ENCODE peak calls at places on chromosomes 12 and 14, in nine cellular contexts. V is uterus, U is suprapubic skin, G is esophagus squamous epithelium, F is stomach, A is HCT116, I is GM12878, X is heart left ventricle, D is tibial nerve. R is an unnamed sample.

GRCh38 chr14:27605298-27605697 is 1007.5 kb upstream of the NOVA1 start:
- DNase-seq in V (no peak), G (no peak), U (no peak), A (no peak), I (no peak), X (no peak), D (no peak), F (no peak), R (no peak)

GRCh38 chr12:13229504-13229903 is 33.0 kb downstream of the EMP1 start:
- DNase-seq in V (no peak), G (no peak), A (no peak), D (no peak), F (no peak), X (no peak), I (no peak), U (no peak), R (no peak)

GRCh38 chr12:62878211-62878610 is 56.7 kb downstream of the PPM1H start:
- DNase-seq in G (no peak), D (no peak), U (no peak), X (no peak), F (no peak), A (no peak), I (no peak), V (no peak), R (no peak)

GRCh38 chr14:100155049-100155621 is 4.3 kb downstream of the DEGS2 start:
- DNase-seq in D (no peak), F (no peak), X (no peak), U (no peak), V (no peak), A (peak), I (no peak), G (no peak), R (no peak)

GRCh38 chr12:40559865-40560264 is 132.4 kb upstream of the CNTN1 start:
- DNase-seq in A (no peak), D (no peak), F (no peak), G (no peak), X (no peak), U (no peak), I (peak), V (no peak), R (no peak)

GRCh38 chr12:76964784-76965571 is 86.2 kb upstream of the CSRP2 start:
- DNase-seq in A (no peak), G (no peak), D (no peak), I (no peak), X (no peak), V (no peak), F (no peak), U (no peak), R (no peak)

GRCh38 chr12:67645571-67645970 is 3.0 kb upstream of the DYRK2 start:
- DNase-seq in U (no peak), I (no peak), G (no peak), V (no peak), A (no peak), D (no peak), F (no peak), X (no peak), R (no peak)

GRCh38 chr12:65511134-65511912 is 232.8 kb downstream of the MSRB3 start:
- DNase-seq in G (no peak), F (no peak), U (no peak), I (no peak), X (peak), A (no peak), V (peak), D (no peak), R (peak)

GRCh38 chr12:130286741-130287140 is 50.9 kb upstream of the PIWIL1 start:
- DNase-seq in V (no peak), F (no peak), D (no peak), U (no peak), X (no peak), G (no peak), I (no peak), A (no peak), R (no peak)

GRCh38 chr14:23695220-23695999 is 59.2 kb downstream of the DHRS2 start:
- DNase-seq in U (no peak), V (no peak), A (no peak), F (peak), G (no peak), I (no peak), X (no peak), D (peak), R (peak)

GRCh38 chr14:21825147-21825743 is 151.6 kb upstream of the OR4E1 start:
- DNase-seq in D (no peak), V (no peak), F (no peak), U (no peak), I (no peak), X (no peak), G (no peak), A (peak), R (no peak)

GRCh38 chr14:21106191-21106505 is 5.3 kb downstream of the TMEM253 start:
- DNase-seq in F (no peak), I (no peak), U (no peak), V (no peak), X (no peak), D (no peak), G (no peak), A (no peak), R (no peak)

GRCh38 chr12:80627773-80628172 is 79.7 kb upstream of the MYF6 start:
- DNase-seq in X (no peak), A (no peak), U (no peak), V (no peak), F (no peak), G (no peak), D (no peak), I (no peak), R (no peak)

GRCh38 chr14:28012629-28013415 is 753.8 kb upstream of the FOXG1 start:
- DNase-seq in F (no peak), X (no peak), A (no peak), G (no peak), V (no peak), I (no peak), U (no peak), D (no peak), R (no peak)

GRCh38 chr12:56867216-56867615 is 67.0 kb downstream of the SDR9C7 start:
- DNase-seq in D (no peak), V (no peak), U (no peak), X (no peak), F (no peak), I (no peak), G (no peak), A (no peak), R (no peak)

GRCh38 chr12:104462931-104463339 is 6.2 kb downstream of the CHST11 start:
- DNase-seq in A (no peak), I (peak), F (no peak), X (no peak), V (no peak), G (no peak), D (no peak), U (no peak), R (no peak)

GRCh38 chr14:68664225-68664681 is 128.6 kb downstream of the ZFP36L1 start:
- DNase-seq in U (no peak), G (no peak), A (no peak), I (peak), D (no peak), V (no peak), X (no peak), F (no peak), R (peak)

GRCh38 chr12:56488041-56488955 is at the start of gene GLS2:
- DNase-seq in D (peak), A (no peak), F (peak), U (peak), I (peak), G (no peak), X (peak), V (peak), R (peak)

GRCh38 chr12:25994252-25994651 is 35.8 kb downstream of the RASSF8 start:
- DNase-seq in A (no peak), X (no peak), D (no peak), I (no peak), U (no peak), V (no peak), F (no peak), G (no peak), R (no peak)

GRCh38 chr12:39272934-39273770 is 169.8 kb downstream of the KIF21A start:
- DNase-seq in F (no peak), I (no peak), U (no peak), A (peak), V (no peak), G (no peak), X (no peak), D (no peak), R (peak)

GRCh38 chr14:104930526-104931322 is 6.0 kb downstream of the PLD4 start:
- DNase-seq in X (no peak), U (no peak), I (no peak), G (no peak), D (peak), V (peak), A (no peak), F (no peak), R (no peak)

GRCh38 chr12:46744256-46744655 is 81.5 kb downstream of the SLC38A4 start:
- DNase-seq in I (no peak), F (no peak), V (no peak), U (no peak), D (no peak), G (no peak), X (no peak), A (no peak), R (no peak)

GRCh38 chr14:59631237-59631636 is 54.6 kb upstream of the CCDC175 start:
- DNase-seq in D (no peak), I (no peak), F (no peak), A (no peak), G (no peak), U (no peak), X (no peak), V (no peak), R (no peak)

GRCh38 chr12:47650469-47650868 is 55.4 kb downstream of the RPAP3 start:
- DNase-seq in A (no peak), X (no peak), G (no peak), I (no peak), D (no peak), U (no peak), V (no peak), F (no peak), R (no peak)

GRCh38 chr12:48356041-48356768 is 5.5 kb upstream of the ZNF641 start:
- DNase-seq in V (no peak), A (no peak), G (no peak), U (no peak), I (no peak), X (no peak), F (no peak), D (no peak), R (no peak)

GRCh38 chr12:108318472-108319275 is 20.4 kb downstream of the CMKLR1 start:
- DNase-seq in A (no peak), D (no peak), X (no peak), U (no peak), F (no peak), V (no peak), G (no peak), I (no peak), R (no peak)

GRCh38 chr12:123150273-123150803 is 552 bp downstream of the PITPNM2 start:
- DNase-seq in U (peak), V (peak), F (no peak), X (peak), I (no peak), A (no peak), G (no peak), D (no peak), R (peak)

GRCh38 chr12:53061404-53062010 is 11.6 kb downstream of the TNS2 start:
- DNase-seq in G (no peak), X (no peak), V (peak), U (no peak), D (peak), A (peak), I (no peak), F (peak), R (peak)

GRCh38 chr14:71626281-71626835 is 305.9 kb upstream of the RGS6 start:
- DNase-seq in G (no peak), A (no peak), D (no peak), F (no peak), V (no peak), I (no peak), U (no peak), X (no peak), R (no peak)

GRCh38 chr12:69167648-69168165 is 71.7 kb upstream of the CPSF6 start:
- DNase-seq in F (no peak), X (no peak), A (no peak), I (no peak), D (no peak), V (no peak), U (no peak), G (no peak), R (no peak)

GRCh38 chr12:52607314-52607713 is 6.1 kb upstream of the KRT72 start:
- DNase-seq in V (no peak), X (no peak), U (no peak), F (no peak), A (no peak), I (no peak), G (no peak), D (no peak), R (no peak)

GRCh38 chr12:66960704-66961690 is 282.1 kb upstream of the GRIP1 start:
- DNase-seq in U (no peak), D (no peak), F (no peak), I (no peak), V (no peak), G (no peak), A (no peak), X (no peak), R (no peak)

GRCh38 chr12:89019439-89020120 is 332.7 kb downstream of the DUSP6 start:
- DNase-seq in A (peak), I (peak), F (peak), D (peak), G (peak), V (peak), X (peak), U (peak), R (peak)

GRCh38 chr12:45281994-45282393 is 66.1 kb downstream of the ANO6 start:
- DNase-seq in F (no peak), X (no peak), U (no peak), A (no peak), D (no peak), G (no peak), I (no peak), V (no peak), R (no peak)

GRCh38 chr14:22143360-22143759 is 445.7 kb downstream of the DAD1 start:
- DNase-seq in U (no peak), F (no peak), I (no peak), V (no peak), A (no peak), D (no peak), G (no peak), X (no peak), R (no peak)

GRCh38 chr14:74650927-74651686 is 39.1 kb upstream of the LTBP2 start:
- DNase-seq in F (no peak), A (no peak), D (no peak), V (no peak), U (no peak), G (no peak), X (no peak), I (no peak), R (no peak)

GRCh38 chr14:74655597-74656389 is 43.8 kb upstream of the LTBP2 start:
- DNase-seq in V (no peak), X (no peak), D (no peak), G (no peak), F (no peak), A (no peak), U (no peak), I (no peak), R (no peak)

GRCh38 chr14:74652541-74652940 is 40.5 kb upstream of the LTBP2 start:
- DNase-seq in F (no peak), G (no peak), D (no peak), U (no peak), I (no peak), V (no peak), X (no peak), A (no peak), R (no peak)

GRCh38 chr14:74654931-74655330 is 42.9 kb upstream of the LTBP2 start:
- DNase-seq in D (no peak), V (no peak), U (no peak), A (no peak), X (no peak), F (no peak), G (no peak), I (no peak), R (no peak)

GRCh38 chr14:74653386-74654138 is 41.5 kb upstream of the LTBP2 start:
- DNase-seq in V (no peak), G (no peak), I (no peak), F (no peak), X (no peak), A (no peak), U (no peak), D (no peak), R (no peak)
- TF ChIP-seq CTCF in V (no peak), G (no peak), I (no peak), F (no peak), X (no peak), A (no peak), U (no peak), D (no peak), R (no peak)

DNA sequence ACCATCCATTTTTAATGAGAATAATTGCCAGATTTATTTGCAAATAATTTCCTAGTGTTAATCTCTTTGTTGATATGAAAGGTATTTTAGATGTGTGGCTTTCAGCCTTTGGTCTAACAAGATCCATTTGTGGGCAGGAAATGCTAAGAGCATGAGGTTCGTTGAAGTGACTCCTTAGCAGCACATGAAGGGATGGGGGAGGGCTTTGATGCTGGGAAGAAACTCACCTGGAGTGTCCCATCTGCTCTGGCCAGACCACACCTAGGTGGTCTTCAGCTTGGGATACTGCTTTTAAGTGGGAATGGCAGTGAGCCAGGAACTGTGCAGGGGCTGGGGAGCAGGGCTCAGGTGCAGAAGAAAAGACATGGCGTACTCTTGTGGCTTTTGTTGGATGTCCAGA is 13.6 kb downstream of the SFSWAP start:
- DNase-seq in X (no peak), D (no peak), U (no peak), F (no peak), G (no peak), I (no peak), V (no peak), A (no peak), R (no peak)
- H3K27ac ChIP-seq in X (no peak), D (no peak), U (no peak), F (no peak), G (no peak), I (no peak), V (no peak), A (no peak), R (no peak)

GRCh38 chr12:9235519-9235918 is 27.3 kb upstream of the PZP start:
- DNase-seq in G (no peak), F (no peak), I (no peak), X (no peak), V (no peak), U (no peak), D (no peak), A (no peak), R (no peak)
- TF ChIP-seq POLR2A in G (no peak), F (no peak), I (no peak), X (no peak), V (no peak), U (no peak), D (no peak), A (no peak), R (no peak)

GRCh38 chr12:2672863-2673262 is 121.9 kb upstream of the FKBP4 start:
- DNase-seq in A (no peak), G (no peak), F (no peak), V (no peak), X (no peak), D (no peak), U (no peak), I (no peak), R (no peak)

GRCh38 chr12:2677142-2677880 is 117.5 kb upstream of the FKBP4 start:
- DNase-seq in V (peak), I (no peak), F (no peak), X (no peak), U (no peak), G (no peak), D (no peak), A (no peak), R (no peak)

GRCh38 chr12:2678416-2678815 is 116.4 kb upstream of the FKBP4 start:
- DNase-seq in G (no peak), V (peak), D (no peak), X (no peak), F (no peak), U (no peak), I (no peak), A (no peak), R (no peak)

GRCh38 chr12:2675776-2676175 is 119.0 kb upstream of the FKBP4 start:
- DNase-seq in U (no peak), G (no peak), I (no peak), F (no peak), X (no peak), A (no peak), D (no peak), V (peak), R (no peak)

DNA sequence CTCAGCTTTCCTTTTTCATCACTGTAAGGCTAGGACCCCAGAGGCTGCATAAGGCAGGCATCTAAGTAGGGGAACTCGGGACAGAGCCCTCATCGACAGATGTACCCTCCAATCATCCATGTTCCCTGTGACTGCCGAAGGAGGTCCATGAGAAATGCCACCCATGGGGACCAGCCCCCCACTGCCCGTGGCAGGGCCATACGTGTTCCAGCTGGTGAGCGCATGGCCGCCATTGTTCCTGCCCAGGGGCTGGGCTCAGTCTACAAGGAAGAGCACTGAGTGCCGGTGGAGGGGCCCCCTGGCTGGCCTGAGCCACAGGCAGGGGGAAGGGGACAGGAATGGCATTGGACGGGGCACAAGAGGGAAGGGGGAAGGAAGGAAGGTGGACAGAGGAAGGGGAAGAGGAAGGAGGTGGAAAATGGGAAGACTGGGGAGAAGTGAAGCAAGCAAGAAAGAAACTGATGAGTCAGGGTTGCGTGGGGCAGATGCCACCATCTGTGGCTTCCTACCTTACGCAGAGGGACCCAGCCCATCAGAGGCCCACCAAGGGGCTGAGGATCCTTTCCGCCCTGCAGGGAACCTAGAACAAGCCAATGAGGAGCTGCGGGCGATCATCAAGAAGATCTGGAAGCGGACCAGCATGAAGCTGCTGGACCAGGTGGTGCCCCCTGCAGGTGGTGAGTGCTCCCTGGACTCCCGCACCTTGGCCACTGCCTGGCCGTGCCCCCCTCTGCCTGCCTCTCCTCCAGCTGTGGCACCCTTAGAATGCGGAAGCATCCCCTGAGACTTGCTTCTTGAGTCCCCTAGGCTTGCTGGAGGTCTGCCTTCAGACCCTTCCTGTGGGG is 120.6 kb upstream of the FKBP4 start:
- DNase-seq in V (peak), A (peak), D (no peak), X (no peak), F (peak), G (no peak), I (no peak), U (no peak), R (no peak)
- TF ChIP-seq CTCF in V (no peak), A (peak), D (no peak), X (no peak), F (no peak), G (no peak), I (peak), U (no peak), R (no peak)

GRCh38 chr12:110561471-110562201 is 21.5 kb downstream of the PPTC7 start:
- DNase-seq in A (no peak), V (no peak), I (no peak), U (no peak), D (no peak), G (no peak), X (no peak), F (no peak), R (no peak)
- H3K27ac ChIP-seq in A (no peak), V (peak), I (peak), U (peak), D (no peak), G (no peak), X (peak), F (peak), R (no peak)

GRCh38 chr12:42630323-42630722 is 40.8 kb upstream of the PRICKLE1 start:
- DNase-seq in U (no peak), I (no peak), V (no peak), G (no peak), A (no peak), F (no peak), X (no peak), D (no peak), R (no peak)

GRCh38 chr12:42636993-42637392 is 47.4 kb upstream of the PRICKLE1 start:
- DNase-seq in G (no peak), A (no peak), U (no peak), I (no peak), D (no peak), V (no peak), F (no peak), X (no peak), R (no peak)

GRCh38 chr12:42631507-42631906 is 42.0 kb upstream of the PRICKLE1 start:
- DNase-seq in G (no peak), D (no peak), V (no peak), F (no peak), A (no peak), I (no peak), X (no peak), U (no peak), R (no peak)

GRCh38 chr12:42638011-42638410 is 48.5 kb upstream of the PRICKLE1 start:
- DNase-seq in D (no peak), X (no peak), F (no peak), A (no peak), G (no peak), I (no peak), U (no peak), V (no peak), R (no peak)

GRCh38 chr12:42633594-42633993 is 44.0 kb upstream of the PRICKLE1 start:
- DNase-seq in A (no peak), V (no peak), U (no peak), G (no peak), F (no peak), D (no peak), X (peak), I (no peak), R (no peak)
- TF ChIP-seq POLR2A in A (no peak), V (no peak), U (no peak), G (no peak), F (no peak), D (no peak), X (no peak), I (no peak), R (no peak)

GRCh38 chr14:103318750-103319419 is 15.2 kb upstream of the EIF5 start:
- DNase-seq in I (no peak), V (no peak), X (no peak), D (no peak), F (no peak), G (no peak), A (no peak), U (no peak), R (no peak)
- TF ChIP-seq CTCF in I (no peak), V (no peak), X (no peak), D (no peak), F (no peak), G (no peak), A (no peak), U (no peak), R (no peak)

R was measured in body of pancreas.